ENCODE peak calls at places on chromosomes 2 and 18, in eight cellular contexts. One of them, this sample, is unnamed.

GRCh38 chr2:205496777-205497176 is 185.5 kb upstream of the NRP2 start:
- DNase-seq in HepG2: no peak
- DNase-seq in endothelial cell of umbilical vein: no peak
- DNase-seq in transverse colon: no peak
- DNase-seq in stomach: no peak
- DNase-seq in vagina: no peak
- DNase-seq in GM12878: no peak
- DNase-seq in GM12891: no peak
- DNase-seq in this sample: no peak

GRCh38 chr2:37376421-37377186 is 32.2 kb downstream of the QPCT start:
- DNase-seq in HepG2: no peak
- DNase-seq in endothelial cell of umbilical vein: no peak
- DNase-seq in transverse colon: peak
- DNase-seq in stomach: no peak
- DNase-seq in vagina: peak
- DNase-seq in GM12878: peak
- DNase-seq in GM12891: no peak
- DNase-seq in this sample: peak

GRCh38 chr2:7992612-7993596 is 689.0 kb upstream of the ID2 start:
- DNase-seq in HepG2: no peak
- DNase-seq in endothelial cell of umbilical vein: no peak
- DNase-seq in transverse colon: no peak
- DNase-seq in stomach: no peak
- DNase-seq in vagina: no peak
- DNase-seq in GM12878: no peak
- DNase-seq in GM12891: no peak
- DNase-seq in this sample: no peak

GRCh38 chr18:48667276-48668254 is 128.7 kb downstream of the CTIF start:
- DNase-seq in HepG2: peak
- DNase-seq in endothelial cell of umbilical vein: no peak
- DNase-seq in transverse colon: no peak
- DNase-seq in stomach: no peak
- DNase-seq in vagina: no peak
- DNase-seq in GM12878: no peak
- DNase-seq in GM12891: no peak
- DNase-seq in this sample: no peak

GRCh38 chr2:219273887-219274391 is 5.2 kb upstream of the DNAJB2 start:
- DNase-seq in HepG2: no peak
- DNase-seq in endothelial cell of umbilical vein: no peak
- DNase-seq in transverse colon: no peak
- DNase-seq in stomach: no peak
- DNase-seq in vagina: no peak
- DNase-seq in GM12878: no peak
- DNase-seq in GM12891: no peak
- DNase-seq in this sample: no peak

GRCh38 chr2:102359527-102359926 is 3.9 kb downstream of the IL18R1 start:
- DNase-seq in HepG2: no peak
- DNase-seq in endothelial cell of umbilical vein: no peak
- DNase-seq in transverse colon: no peak
- DNase-seq in stomach: no peak
- DNase-seq in vagina: no peak
- DNase-seq in GM12878: no peak
- DNase-seq in GM12891: no peak
- DNase-seq in this sample: no peak

GRCh38 chr18:22560283-22560627 is 142.5 kb upstream of the CTAGE1 start:
- DNase-seq in HepG2: no peak
- DNase-seq in endothelial cell of umbilical vein: peak
- DNase-seq in transverse colon: no peak
- DNase-seq in stomach: no peak
- DNase-seq in vagina: no peak
- DNase-seq in GM12878: no peak
- DNase-seq in GM12891: no peak
- DNase-seq in this sample: no peak

GRCh38 chr2:176822060-176822459 is 390.5 kb upstream of the HNRNPA3 start:
- DNase-seq in HepG2: no peak
- DNase-seq in endothelial cell of umbilical vein: no peak
- DNase-seq in transverse colon: no peak
- DNase-seq in stomach: no peak
- DNase-seq in vagina: no peak
- DNase-seq in GM12878: no peak
- DNase-seq in GM12891: no peak
- DNase-seq in this sample: no peak

GRCh38 chr2:143802242-143802641 is 673.0 kb downstream of the ARHGAP15 start:
- DNase-seq in HepG2: no peak
- DNase-seq in endothelial cell of umbilical vein: no peak
- DNase-seq in transverse colon: no peak
- DNase-seq in stomach: no peak
- DNase-seq in vagina: no peak
- DNase-seq in GM12878: peak
- DNase-seq in GM12891: no peak
- DNase-seq in this sample: no peak

GRCh38 chr2:105439130-105439529 is 40.3 kb upstream of the FHL2 start:
- DNase-seq in HepG2: no peak
- DNase-seq in endothelial cell of umbilical vein: no peak
- DNase-seq in transverse colon: no peak
- DNase-seq in stomach: no peak
- DNase-seq in vagina: no peak
- DNase-seq in GM12878: no peak
- DNase-seq in GM12891: no peak
- DNase-seq in this sample: no peak

GRCh38 chr2:59182249-59182648 is 941.1 kb upstream of the FANCL start:
- DNase-seq in HepG2: peak
- DNase-seq in endothelial cell of umbilical vein: no peak
- DNase-seq in transverse colon: no peak
- DNase-seq in stomach: no peak
- DNase-seq in vagina: no peak
- DNase-seq in GM12878: no peak
- DNase-seq in GM12891: peak
- DNase-seq in this sample: no peak

GRCh38 chr2:158809816-158810215 is 14.7 kb downstream of the DAPL1 start:
- DNase-seq in HepG2: no peak
- DNase-seq in endothelial cell of umbilical vein: no peak
- DNase-seq in transverse colon: no peak
- DNase-seq in stomach: no peak
- DNase-seq in vagina: no peak
- DNase-seq in GM12878: no peak
- DNase-seq in GM12891: no peak
- DNase-seq in this sample: no peak

GRCh38 chr2:60519259-60519863 is 34.1 kb downstream of the BCL11A start:
- DNase-seq in HepG2: no peak
- DNase-seq in endothelial cell of umbilical vein: no peak
- DNase-seq in transverse colon: no peak
- DNase-seq in stomach: no peak
- DNase-seq in vagina: peak
- DNase-seq in GM12878: no peak
- DNase-seq in GM12891: no peak
- DNase-seq in this sample: no peak

GRCh38 chr2:85222792-85223191 is 89.6 kb downstream of the TCF7L1 start:
- DNase-seq in HepG2: no peak
- DNase-seq in endothelial cell of umbilical vein: no peak
- DNase-seq in transverse colon: no peak
- DNase-seq in stomach: no peak
- DNase-seq in vagina: no peak
- DNase-seq in GM12878: no peak
- DNase-seq in GM12891: no peak
- DNase-seq in this sample: no peak

GRCh38 chr2:85226783-85227182 is 93.6 kb downstream of the TCF7L1 start:
- DNase-seq in HepG2: no peak
- DNase-seq in endothelial cell of umbilical vein: no peak
- DNase-seq in transverse colon: no peak
- DNase-seq in stomach: no peak
- DNase-seq in vagina: no peak
- DNase-seq in GM12878: no peak
- DNase-seq in GM12891: no peak
- DNase-seq in this sample: no peak

GRCh38 chr2:85216051-85216431 is 82.8 kb downstream of the TCF7L1 start:
- DNase-seq in HepG2: no peak
- DNase-seq in endothelial cell of umbilical vein: no peak
- DNase-seq in transverse colon: no peak
- DNase-seq in stomach: no peak
- DNase-seq in vagina: no peak
- DNase-seq in GM12878: no peak
- DNase-seq in GM12891: no peak
- DNase-seq in this sample: no peak

GRCh38 chr2:85216927-85217326 is 83.7 kb downstream of the TCF7L1 start:
- DNase-seq in HepG2: no peak
- DNase-seq in endothelial cell of umbilical vein: no peak
- DNase-seq in transverse colon: no peak
- DNase-seq in stomach: no peak
- DNase-seq in vagina: no peak
- DNase-seq in GM12878: peak
- DNase-seq in GM12891: no peak
- DNase-seq in this sample: no peak

GRCh38 chr2:85221291-85221690 is 88.1 kb downstream of the TCF7L1 start:
- DNase-seq in HepG2: no peak
- DNase-seq in endothelial cell of umbilical vein: no peak
- DNase-seq in transverse colon: peak
- DNase-seq in stomach: no peak
- DNase-seq in vagina: no peak
- DNase-seq in GM12878: no peak
- DNase-seq in GM12891: no peak
- DNase-seq in this sample: no peak
- TF ChIP-seq POLR2AphosphoS5 in HepG2: no peak
- TF ChIP-seq POLR2AphosphoS5 in endothelial cell of umbilical vein: no peak
- TF ChIP-seq POLR2AphosphoS5 in transverse colon: no peak
- TF ChIP-seq POLR2AphosphoS5 in stomach: no peak
- TF ChIP-seq POLR2AphosphoS5 in vagina: no peak
- TF ChIP-seq POLR2AphosphoS5 in GM12878: no peak
- TF ChIP-seq POLR2AphosphoS5 in GM12891: no peak
- TF ChIP-seq POLR2AphosphoS5 in this sample: no peak

DNA sequence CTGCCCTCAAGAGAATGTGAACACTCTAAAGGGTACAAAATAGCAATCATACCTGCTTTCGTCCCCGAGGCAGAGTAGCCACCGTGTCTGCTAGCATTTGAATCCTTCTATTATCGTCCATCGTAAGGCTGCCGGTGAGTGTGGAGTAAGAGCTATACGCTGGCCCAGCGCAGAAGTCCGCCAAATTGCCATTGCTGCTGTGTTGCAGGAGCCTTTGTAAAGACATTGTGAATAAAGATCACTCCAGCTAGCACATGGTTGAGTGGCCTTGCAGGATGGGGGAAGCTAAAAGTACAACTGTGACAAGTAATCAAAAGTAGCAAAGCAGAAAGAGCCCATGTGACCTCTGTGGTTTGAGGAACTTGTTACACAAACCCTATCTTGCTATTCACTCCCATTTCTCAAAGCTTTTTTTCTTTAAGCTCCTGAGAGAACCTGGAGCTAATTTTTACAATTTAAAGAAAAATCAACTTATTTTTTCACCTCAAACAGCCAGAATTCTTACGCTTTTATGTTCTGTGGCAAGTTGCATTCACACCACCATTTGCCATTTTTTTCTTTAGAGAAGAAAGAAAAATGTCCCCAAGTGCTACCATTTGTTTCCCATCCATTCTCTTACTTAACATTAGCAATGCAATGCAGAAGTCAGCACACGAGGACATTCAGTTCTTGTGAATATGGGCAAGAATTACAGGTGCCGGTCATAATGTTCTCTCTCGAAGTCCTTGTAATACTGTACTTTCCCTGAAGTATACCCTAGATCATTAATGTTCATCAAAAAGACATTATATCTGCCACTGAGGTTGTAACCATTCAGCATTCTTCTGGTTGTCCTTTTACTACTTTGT is at the start of gene CYTIP:
- DNase-seq in HepG2: no peak
- DNase-seq in endothelial cell of umbilical vein: no peak
- DNase-seq in transverse colon: peak
- DNase-seq in stomach: peak
- DNase-seq in vagina: no peak
- DNase-seq in GM12878: peak
- DNase-seq in GM12891: no peak
- DNase-seq in this sample: no peak
- TF ChIP-seq POLR2A in HepG2: no peak
- TF ChIP-seq POLR2A in endothelial cell of umbilical vein: no peak
- TF ChIP-seq POLR2A in transverse colon: peak
- TF ChIP-seq POLR2A in stomach: no peak
- TF ChIP-seq POLR2A in vagina: no peak
- TF ChIP-seq POLR2A in GM12878: peak
- TF ChIP-seq POLR2A in GM12891: peak
- TF ChIP-seq POLR2A in this sample: peak

DNA sequence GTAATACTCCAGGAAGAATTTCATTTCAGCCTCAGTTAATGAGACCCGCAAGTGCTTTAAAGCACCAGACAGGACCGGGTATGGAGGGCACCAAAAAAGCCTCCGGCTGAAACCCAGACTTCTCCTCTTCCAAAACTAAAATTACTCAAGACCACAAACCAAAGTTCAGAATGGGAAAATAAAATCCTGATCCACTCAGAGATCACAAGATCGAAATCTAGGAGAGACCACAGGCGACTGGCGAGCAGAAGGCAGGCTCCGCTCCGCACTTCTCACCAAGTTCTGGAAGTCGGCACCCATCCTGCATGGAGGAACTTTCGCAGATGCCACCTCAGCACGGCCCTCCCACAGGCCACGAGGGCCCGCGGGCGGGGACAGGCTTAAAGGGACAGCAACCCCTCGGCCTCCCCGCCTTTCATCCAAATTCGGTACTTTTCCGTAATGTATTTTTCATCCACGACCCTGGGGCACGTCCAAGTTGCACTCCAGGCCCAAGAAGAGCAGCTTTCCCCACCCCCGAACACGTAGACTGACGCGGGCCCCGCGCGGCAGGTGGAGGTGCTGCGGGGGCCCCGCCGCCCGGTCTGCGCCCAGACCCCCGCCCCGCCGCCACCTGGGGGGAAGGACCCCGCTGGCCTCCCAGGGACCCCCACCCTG is 43.7 kb downstream of the HDLBP start:
- DNase-seq in HepG2: peak
- DNase-seq in endothelial cell of umbilical vein: peak
- DNase-seq in transverse colon: peak
- DNase-seq in stomach: peak
- DNase-seq in vagina: peak
- DNase-seq in GM12878: no peak
- DNase-seq in GM12891: peak
- DNase-seq in this sample: no peak
- TF ChIP-seq POLR2AphosphoS5 in HepG2: peak
- TF ChIP-seq POLR2AphosphoS5 in endothelial cell of umbilical vein: peak
- TF ChIP-seq POLR2AphosphoS5 in transverse colon: peak
- TF ChIP-seq POLR2AphosphoS5 in stomach: peak
- TF ChIP-seq POLR2AphosphoS5 in vagina: peak
- TF ChIP-seq POLR2AphosphoS5 in GM12878: peak
- TF ChIP-seq POLR2AphosphoS5 in GM12891: no peak
- TF ChIP-seq POLR2AphosphoS5 in this sample: no peak

GRCh38 chr2:69538249-69538648 is 101.0 kb upstream of the NFU1 start:
- DNase-seq in HepG2: no peak
- DNase-seq in endothelial cell of umbilical vein: no peak
- DNase-seq in transverse colon: no peak
- DNase-seq in stomach: no peak
- DNase-seq in vagina: no peak
- DNase-seq in GM12878: no peak
- DNase-seq in GM12891: no peak
- DNase-seq in this sample: no peak
- TF ChIP-seq POLR2A in HepG2: no peak
- TF ChIP-seq POLR2A in endothelial cell of umbilical vein: no peak
- TF ChIP-seq POLR2A in transverse colon: no peak
- TF ChIP-seq POLR2A in stomach: no peak
- TF ChIP-seq POLR2A in vagina: no peak
- TF ChIP-seq POLR2A in GM12878: no peak
- TF ChIP-seq POLR2A in GM12891: no peak
- TF ChIP-seq POLR2A in this sample: no peak

This sample was measured in GM12892.